ENCODE peak calls at places on chromosomes 13 and 19, in nine cellular contexts. B is neural progenitor cell; Z is BE2C; H is pancreas; D is lower leg skin; I is PC-3; R is AG04450; F is CD8-positive, alpha-beta memory T cell; U is brain microvascular endothelial cell. A is an unnamed sample.

GRCh38 chr19:7393934-7394508 is 45.3 kb downstream of the ARHGEF18 start:
- DNase-seq in B (no peak), Z (no peak), H (no peak), D (no peak), I (no peak), R (no peak), F (no peak), U (no peak), A (no peak)

GRCh38 chr19:18386543-18387251 is 739 bp downstream of the GDF15 start:
- DNase-seq in B (no peak), Z (no peak), H (no peak), D (peak; percentile 62), I (no peak), R (no peak), F (no peak), U (no peak), A (no peak)

GRCh38 chr13:55893541-55893940 is 1247.2 kb upstream of the PRR20A start:
- DNase-seq in B (no peak), Z (no peak), H (no peak), D (no peak), I (no peak), R (no peak), F (no peak), U (no peak), A (no peak)

GRCh38 chr13:50911937-50912624 is 2.5 kb downstream of the RNASEH2B start:
- DNase-seq in B (peak; percentile 93), Z (peak; percentile 89), H (peak; percentile 90), D (peak; percentile 82), I (peak; percentile 86), R (peak; percentile 79), F (peak; percentile 81), U (peak; percentile 87), A (peak; percentile 52)

GRCh38 chr13:50989476-50989875 is 79.9 kb downstream of the RNASEH2B start:
- DNase-seq in B (peak; percentile 52), Z (no peak), H (no peak), D (no peak), I (peak; percentile 16), R (no peak), F (no peak), U (no peak), A (no peak)

GRCh38 chr13:103810026-103810425 is 743.8 kb upstream of the SLC10A2 start:
- DNase-seq in B (no peak), Z (no peak), H (no peak), D (no peak), I (no peak), R (no peak), F (no peak), U (no peak), A (no peak)

GRCh38 chr19:19651076-19651475 is 7.6 kb upstream of the GMIP start:
- DNase-seq in B (no peak), Z (no peak), H (peak; percentile 60), D (no peak), I (no peak), R (no peak), F (no peak), U (no peak), A (no peak)

GRCh38 chr13:41001695-41002094 is 17.4 kb downstream of the ELF1 start:
- DNase-seq in B (no peak), Z (no peak), H (no peak), D (no peak), I (no peak), R (no peak), F (no peak), U (no peak), A (no peak)

GRCh38 chr13:37158481-37158880 is 53.0 kb upstream of the CSNK1A1L start:
- DNase-seq in B (no peak), Z (no peak), H (no peak), D (no peak), I (no peak), R (no peak), F (no peak), U (no peak), A (no peak)

GRCh38 chr19:47253970-47254369 is 2.4 kb upstream of the CCDC9 start:
- DNase-seq in B (no peak), Z (no peak), H (no peak), D (no peak), I (no peak), R (no peak), F (no peak), U (no peak), A (no peak)

GRCh38 chr13:33677215-33677614 is 140.7 kb upstream of the RFC3 start:
- DNase-seq in B (no peak), Z (no peak), H (no peak), D (no peak), I (no peak), R (no peak), F (no peak), U (no peak), A (no peak)

GRCh38 chr13:44576396-44577235 is 486 bp upstream of the TSC22D1 start:
- DNase-seq in B (peak; percentile 62), Z (peak; percentile 42), H (peak; percentile 71), D (no peak), I (no peak), R (no peak), F (peak; percentile 24), U (no peak), A (no peak)

GRCh38 chr13:74290324-74290773 is 156.1 kb upstream of the KLF12 start:
- DNase-seq in B (peak; percentile 52), Z (peak; percentile 63), H (no peak), D (peak; percentile 21), I (peak; percentile 49), R (peak; percentile 48), F (peak; percentile 45), U (peak; percentile 78), A (peak; percentile 28)

GRCh38 chr19:14059093-14059480 is 2.8 kb downstream of the PALM3 start:
- DNase-seq in B (peak; percentile 56), Z (no peak), H (no peak), D (no peak), I (no peak), R (no peak), F (peak; percentile 33), U (no peak), A (no peak)

GRCh38 chr13:18952225-18953016 is 229.2 kb downstream of the TUBA3C start:
- DNase-seq in B (no peak), Z (no peak), H (peak; percentile 46), D (no peak), I (no peak), R (no peak), F (no peak), U (no peak), A (no peak)

GRCh38 chr13:20851844-20852402 is 50.6 kb downstream of the XPO4 start:
- DNase-seq in B (no peak), Z (no peak), H (no peak), D (no peak), I (no peak), R (no peak), F (no peak), U (no peak), A (no peak)

GRCh38 chr13:32031025-32031814 is at the start of gene FRY:
- DNase-seq in B (peak; percentile 93), Z (peak; percentile 80), H (peak; percentile 83), D (peak; percentile 32), I (peak; percentile 62), R (no peak), F (peak; percentile 27), U (peak; percentile 58), A (peak; percentile 48)

DNA sequence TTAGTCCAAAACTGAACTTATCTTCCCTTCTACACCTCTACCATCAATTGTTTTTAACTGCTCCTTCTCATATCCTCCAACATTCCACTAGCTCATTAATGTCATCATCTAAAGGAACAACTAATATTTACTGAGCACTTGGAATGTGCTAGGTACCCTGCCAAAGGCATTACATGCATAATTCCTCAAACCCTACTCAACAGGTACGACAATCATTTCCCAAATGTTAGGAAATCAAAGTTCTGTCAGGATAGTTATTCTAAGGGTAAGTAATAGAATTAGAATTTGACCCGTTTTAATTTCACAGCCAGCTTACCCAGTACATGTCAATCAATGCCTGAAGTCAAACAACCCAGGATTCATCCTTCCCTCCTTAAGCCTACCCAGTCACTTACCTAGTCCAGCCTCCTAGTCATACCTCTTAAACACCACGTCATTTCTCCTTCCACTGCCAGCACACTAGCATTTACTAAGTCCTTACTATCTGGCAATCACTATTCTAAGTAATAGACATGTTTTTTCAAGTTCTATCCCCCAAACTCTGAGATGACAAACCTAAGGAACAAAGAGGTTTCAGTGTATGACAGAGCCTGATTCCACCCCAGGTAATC is 2.4 kb downstream of the LNX2 start:
- DNase-seq in B (no peak), Z (no peak), H (no peak), D (no peak), I (peak; percentile 54), R (no peak), F (no peak), U (no peak), A (no peak)
- H3K4me3 ChIP-seq in B (no peak overlapping the region), Z (no peak overlapping the region), H (peak overlapping the region; percentile 86), D (no peak overlapping the region), I (peak overlapping the region; percentile 94), R (no peak overlapping the region), F (no peak overlapping the region), U (no peak overlapping the region), A (no peak overlapping the region)

GRCh38 chr19:33224694-33225457 is 774 bp downstream of the SLC7A10 start:
- DNase-seq in B (no peak), Z (no peak), H (peak; percentile 44), D (no peak), I (no peak), R (no peak), F (no peak), U (no peak), A (no peak)
- H3K4me3 ChIP-seq in B (peak overlapping the region; percentile 45), Z (no peak overlapping the region), H (peak overlapping the region; percentile 26), D (no peak overlapping the region), I (no peak overlapping the region), R (no peak overlapping the region), F (no peak overlapping the region), U (no peak overlapping the region), A (no peak overlapping the region)

GRCh38 chr19:17004386-17004785 is 22.2 kb downstream of the CPAMD8 start:
- DNase-seq in B (no peak), Z (no peak), H (peak; percentile 37), D (no peak), I (no peak), R (no peak), F (no peak), U (no peak), A (no peak)

GRCh38 chr19:17005000-17005399 is 21.6 kb downstream of the CPAMD8 start:
- DNase-seq in B (no peak), Z (no peak), H (peak; percentile 1), D (no peak), I (no peak), R (no peak), F (no peak), U (no peak), A (no peak)

GRCh38 chr19:16998635-16999194 is 27.9 kb downstream of the CPAMD8 start:
- DNase-seq in B (no peak), Z (no peak), H (no peak), D (no peak), I (no peak), R (no peak), F (no peak), U (no peak), A (no peak)

GRCh38 chr19:17002455-17002854 is 24.2 kb downstream of the CPAMD8 start:
- DNase-seq in B (no peak), Z (no peak), H (peak; percentile 13), D (no peak), I (no peak), R (no peak), F (no peak), U (no peak), A (no peak)

GRCh38 chr19:17001603-17002183 is 24.9 kb downstream of the CPAMD8 start:
- DNase-seq in B (no peak), Z (no peak), H (peak; percentile 35), D (no peak), I (no peak), R (no peak), F (peak; percentile 90), U (no peak), A (no peak)
- H3K4me3 ChIP-seq in B (no peak overlapping the region), Z (no peak overlapping the region), H (no peak overlapping the region), D (no peak overlapping the region), I (no peak overlapping the region), R (no peak overlapping the region), F (peak overlapping the region; percentile 62), U (no peak overlapping the region), A (no peak overlapping the region)

GRCh38 chr19:34484328-34484727 is 2.8 kb downstream of the WTIP start:
- DNase-seq in B (no peak), Z (no peak), H (no peak), D (no peak), I (no peak), R (no peak), F (no peak), U (no peak), A (peak; percentile 17)
- H3K4me3 ChIP-seq in B (no peak overlapping the region), Z (no peak overlapping the region), H (no peak overlapping the region), D (no peak overlapping the region), I (no peak overlapping the region), R (no peak overlapping the region), F (no peak overlapping the region), U (no peak overlapping the region), A (peak overlapping the region; percentile 58)

A was measured in gastrocnemius medialis.